ENCODE peak calls at places on chromosomes 2 and 18, in six cellular contexts. P is anterior cingulate cortex; H is NCI-H1092; N is central memory CD4-positive, alpha-beta T cell; B is fibroblast of the conjunctiva; Y is stimulated activated CD4-positive, alpha-beta T cell treated with anti-CD3 and anti-CD28 coated beads, Interleukin-1b, Interleukin-23, amount 100 ng/mL, for 1 hour. W is an unnamed sample.

GRCh38 chr2:38522754-38523349 is 79.9 kb downstream of the HNRNPLL start:
- DNase-seq in P (no peak), H (no peak), N (no peak), B (no peak), Y (no peak), W (no peak)

GRCh38 chr2:156356006-156356764 is 23.7 kb upstream of the NR4A2 start:
- DNase-seq in P (no peak), H (no peak), N (no peak), B (no peak), Y (no peak), W (no peak)

GRCh38 chr2:217952409-217952808 is 50.4 kb downstream of the TNS1 start:
- DNase-seq in P (no peak), H (no peak), N (no peak), B (no peak), Y (no peak), W (no peak)

GRCh38 chr2:3461781-3462492 is 57.4 kb downstream of the ADI1 start:
- DNase-seq in P (no peak), H (no peak), N (peak), B (peak), Y (no peak), W (no peak)

GRCh38 chr2:188478724-188479123 is 187.1 kb downstream of the GULP1 start:
- DNase-seq in P (no peak), H (no peak), N (no peak), B (no peak), Y (no peak), W (no peak)

GRCh38 chr2:27051902-27052645 is 606 bp downstream of the AGBL5 start:
- DNase-seq in P (no peak), H (no peak), N (no peak), B (no peak), Y (no peak), W (no peak)

GRCh38 chr2:108968619-108969018 is 20.4 kb downstream of the EDAR start:
- DNase-seq in P (no peak), H (no peak), N (no peak), B (no peak), Y (no peak), W (no peak)

GRCh38 chr18:74549591-74550104 is 15.3 kb downstream of the CNDP1 start:
- DNase-seq in P (no peak), H (no peak), N (no peak), B (no peak), Y (no peak), W (no peak)

GRCh38 chr2:113324684-113325160 is 46.0 kb upstream of the PAX8 start:
- DNase-seq in P (peak), H (peak), N (peak), B (peak), Y (peak), W (no peak)

GRCh38 chr18:6055711-6056110 is 160.4 kb upstream of the TMEM200C start:
- DNase-seq in P (no peak), H (no peak), N (no peak), B (no peak), Y (no peak), W (no peak)

GRCh38 chr2:232999354-232999753 is 13.7 kb downstream of the NGEF start:
- DNase-seq in P (no peak), H (no peak), N (no peak), B (no peak), Y (no peak), W (no peak)

GRCh38 chr2:210899131-210899530 is 342.7 kb downstream of the CPS1 start:
- DNase-seq in P (no peak), H (no peak), N (no peak), B (no peak), Y (no peak), W (no peak)

GRCh38 chr18:51273435-51273834 is 76.0 kb upstream of the MEX3C start:
- DNase-seq in P (no peak), H (no peak), N (no peak), B (no peak), Y (no peak), W (peak)

GRCh38 chr2:23287250-23287704 is 97.7 kb upstream of the KLHL29 start:
- DNase-seq in P (no peak), H (no peak), N (no peak), B (peak), Y (no peak), W (peak)

GRCh38 chr2:151106805-151107490 is 154.7 kb downstream of the RBM43 start:
- DNase-seq in P (no peak), H (no peak), N (no peak), B (no peak), Y (no peak), W (no peak)

GRCh38 chr18:58484989-58485962 is 143.6 kb downstream of the ALPK2 start:
- DNase-seq in P (no peak), H (no peak), N (no peak), B (no peak), Y (no peak), W (no peak)

GRCh38 chr2:7437716-7438648 is 520.8 kb downstream of the RNF144A start:
- DNase-seq in P (no peak), H (no peak), N (no peak), B (no peak), Y (no peak), W (no peak)

GRCh38 chr2:43142921-43143438 is 83.4 kb downstream of the ZFP36L2 start:
- DNase-seq in P (no peak), H (no peak), N (no peak), B (no peak), Y (no peak), W (no peak)

GRCh38 chr2:222715729-222716128 is 44.3 kb downstream of the MOGAT1 start:
- DNase-seq in P (no peak), H (no peak), N (no peak), B (no peak), Y (no peak), W (no peak)

GRCh38 chr2:10257500-10258147 is 45.1 kb upstream of the HPCAL1 start:
- DNase-seq in P (no peak), H (no peak), N (no peak), B (no peak), Y (no peak), W (no peak)

GRCh38 chr2:11701831-11702301 is 31.9 kb upstream of the NTSR2 start:
- DNase-seq in P (no peak), H (no peak), N (peak), B (no peak), Y (no peak), W (no peak)

GRCh38 chr2:180692322-180692721 is 288.1 kb upstream of the UBE2E3 start:
- DNase-seq in P (no peak), H (no peak), N (no peak), B (no peak), Y (no peak), W (no peak)

GRCh38 chr2:199771948-199772692 is 78.9 kb downstream of the FTCDNL1 start:
- DNase-seq in P (no peak), H (no peak), N (no peak), B (no peak), Y (no peak), W (no peak)

GRCh38 chr2:239208470-239209180 is 192.2 kb downstream of the HDAC4 start:
- DNase-seq in P (no peak), H (peak), N (no peak), B (no peak), Y (no peak), W (no peak)

GRCh38 chr18:24656044-24656443 is 195.6 kb downstream of the HRH4 start:
- DNase-seq in P (no peak), H (no peak), N (no peak), B (no peak), Y (no peak), W (no peak)

GRCh38 chr2:127100261-127101047 is 6.5 kb downstream of the BIN1 start:
- DNase-seq in P (no peak), H (no peak), N (no peak), B (no peak), Y (no peak), W (no peak)

GRCh38 chr2:74585406-74586182 is 31.1 kb downstream of the DOK1 start:
- DNase-seq in P (no peak), H (no peak), N (peak), B (no peak), Y (no peak), W (no peak)

GRCh38 chr2:30190637-30191036 is 40.7 kb upstream of the LBH start:
- DNase-seq in P (no peak), H (no peak), N (no peak), B (no peak), Y (no peak), W (no peak)

GRCh38 chr2:86037141-86037794 is 68.4 kb downstream of the POLR1A start:
- DNase-seq in P (no peak), H (peak), N (peak), B (peak), Y (no peak), W (no peak)

GRCh38 chr18:10822457-10822856 is 296.6 kb downstream of the NAPG start:
- DNase-seq in P (no peak), H (no peak), N (no peak), B (no peak), Y (no peak), W (no peak)

GRCh38 chr2:8594731-8595427 is 87.0 kb upstream of the ID2 start:
- DNase-seq in P (no peak), H (no peak), N (no peak), B (no peak), Y (no peak), W (peak)

GRCh38 chr2:143410097-143410897 is 281.1 kb downstream of the ARHGAP15 start:
- DNase-seq in P (no peak), H (no peak), N (no peak), B (no peak), Y (no peak), W (no peak)

GRCh38 chr2:78775291-78775690 is 250.2 kb upstream of the REG3G start:
- DNase-seq in P (no peak), H (no peak), N (no peak), B (no peak), Y (no peak), W (no peak)